ENCODE peak calls at places on chromosomes 11 and 22, in seven cellular contexts. H is adrenal gland, J is heart left ventricle, Z is ovary, M is tibial artery, A is mesenchymal stem cell, W is aorta. Q is an unnamed sample. For H3K4me1, the result is how much of the 10 kb centered on the place peaks cover.

GRCh38 chr11:114317738-114318137 is 21.5 kb downstream of the NNMT start:
- DNase-seq in H (no peak), J (peak), Z (peak), M (peak), A (peak), W (peak), Q (no peak)

GRCh38 chr11:127274328-127274676 is 273.7 kb upstream of the KIRREL3 start:
- DNase-seq in H (no peak), J (no peak), Z (no peak), M (no peak), A (no peak), W (no peak), Q (no peak)

GRCh38 chr11:1876361-1877063 is 15.2 kb downstream of the PRR33 start:
- DNase-seq in H (peak), J (peak), Z (peak), M (peak), A (peak), W (peak), Q (peak)

GRCh38 chr11:117905524-117905923 is 23.7 kb downstream of the TMPRSS13 start:
- DNase-seq in H (no peak), J (no peak), Z (no peak), M (no peak), A (no peak), W (no peak), Q (no peak)

GRCh38 chr11:69718147-69718546 is 14.3 kb upstream of the FGF19 start:
- DNase-seq in H (no peak), J (peak), Z (no peak), M (no peak), A (peak), W (no peak), Q (peak)

GRCh38 chr22:49664371-49664881 is 163.2 kb downstream of the BRD1 start:
- DNase-seq in H (no peak), J (no peak), Z (no peak), M (no peak), A (no peak), W (peak), Q (no peak)

GRCh38 chr11:11992813-11993212 is 15.6 kb downstream of the DKK3 start:
- DNase-seq in H (no peak), J (no peak), Z (no peak), M (no peak), A (no peak), W (no peak), Q (no peak)

GRCh38 chr11:70029115-70029830 is 48.8 kb upstream of the ANO1 start:
- DNase-seq in H (no peak), J (no peak), Z (no peak), M (no peak), A (no peak), W (no peak), Q (no peak)

GRCh38 chr11:118889796-118890195 is 6.1 kb downstream of the CXCR5 start:
- DNase-seq in H (peak), J (peak), Z (peak), M (peak), A (no peak), W (peak), Q (no peak)

GRCh38 chr11:107840120-107840479 is 18.5 kb downstream of the SLC35F2 start:
- DNase-seq in H (no peak), J (no peak), Z (no peak), M (peak), A (no peak), W (no peak), Q (no peak)

GRCh38 chr22:39296981-39297489 is 22.4 kb downstream of the RPL3 start:
- DNase-seq in H (no peak), J (peak), Z (peak), M (no peak), A (no peak), W (no peak), Q (no peak)

GRCh38 chr11:128157423-128158298 is 429.7 kb downstream of the ETS1 start:
- DNase-seq in H (no peak), J (no peak), Z (no peak), M (peak), A (peak), W (no peak), Q (peak)

GRCh38 chr11:131987703-131988102 is 617.3 kb downstream of the NTM start:
- DNase-seq in H (no peak), J (no peak), Z (no peak), M (no peak), A (no peak), W (no peak), Q (no peak)

GRCh38 chr11:134014502-134014901 is 54.4 kb upstream of the JAM3 start:
- DNase-seq in H (no peak), J (peak), Z (no peak), M (no peak), A (peak), W (no peak), Q (peak)

GRCh38 chr11:94641167-94641761 is 74.1 kb downstream of the PIWIL4 start:
- DNase-seq in H (no peak), J (peak), Z (no peak), M (no peak), A (no peak), W (no peak), Q (no peak)

GRCh38 chr11:363948-364761 is 5.1 kb upstream of the B4GALNT4 start:
- DNase-seq in H (no peak), J (no peak), Z (no peak), M (peak), A (no peak), W (peak), Q (no peak)

GRCh38 chr11:44605965-44606364 is 40.5 kb downstream of the CD82 start:
- DNase-seq in H (no peak), J (no peak), Z (no peak), M (no peak), A (no peak), W (no peak), Q (no peak)

GRCh38 chr11:94504689-94505293 is 7.5 kb upstream of the C11orf97 start:
- DNase-seq in H (no peak), J (no peak), Z (no peak), M (no peak), A (peak), W (no peak), Q (peak)

GRCh38 chr11:130653838-130654601 is 205.6 kb downstream of the ADAMTS15 start:
- DNase-seq in H (peak), J (peak), Z (no peak), M (peak), A (no peak), W (peak), Q (no peak)

GRCh38 chr11:104333977-104334376 is 170.0 kb upstream of the PDGFD start:
- DNase-seq in H (peak), J (no peak), Z (no peak), M (no peak), A (no peak), W (no peak), Q (peak)

GRCh38 chr11:104372111-104372510 is 208.2 kb upstream of the PDGFD start:
- DNase-seq in H (no peak), J (no peak), Z (no peak), M (no peak), A (no peak), W (no peak), Q (no peak)

GRCh38 chr22:39317756-39318506 is 1.5 kb downstream of the RPL3 start:
- DNase-seq in H (peak), J (no peak), Z (no peak), M (no peak), A (peak), W (peak), Q (no peak)

GRCh38 chr11:61917043-61917356 is 366 bp downstream of the RAB3IL1 start:
- DNase-seq in H (peak), J (peak), Z (no peak), M (no peak), A (no peak), W (no peak), Q (no peak)

GRCh38 chr11:128208329-128209220 is 378.8 kb downstream of the ETS1 start:
- DNase-seq in H (peak), J (peak), Z (peak), M (peak), A (peak), W (no peak), Q (no peak)

GRCh38 chr11:35404397-35404775 is 15.0 kb downstream of the SLC1A2 start:
- DNase-seq in H (peak), J (no peak), Z (no peak), M (no peak), A (peak), W (peak), Q (peak)

GRCh38 chr22:40648386-40648785 is 11.9 kb upstream of the MRTFA start:
- DNase-seq in H (no peak), J (no peak), Z (no peak), M (no peak), A (no peak), W (no peak), Q (no peak)

GRCh38 chr22:19876941-19877625 is 22.4 kb upstream of the GNB1L start:
- DNase-seq in H (peak), J (no peak), Z (no peak), M (peak), A (no peak), W (peak), Q (no peak)

GRCh38 chr11:130827697-130828377 is 88.4 kb downstream of the SNX19 start:
- DNase-seq in H (peak), J (peak), Z (peak), M (peak), A (peak), W (peak), Q (peak)

GRCh38 chr11:44535201-44535980 is 30.1 kb upstream of the CD82 start:
- DNase-seq in H (no peak), J (no peak), Z (no peak), M (no peak), A (no peak), W (no peak), Q (peak)

GRCh38 chr11:1837171-1838076 is 1.4 kb upstream of the TNNI2 start:
- DNase-seq in H (peak), J (peak), Z (peak), M (no peak), A (peak), W (peak), Q (peak)

GRCh38 chr11:72305077-72305476 is 61.1 kb upstream of the PHOX2A start:
- DNase-seq in H (no peak), J (no peak), Z (no peak), M (no peak), A (no peak), W (no peak), Q (no peak)

GRCh38 chr11:3121416-3121815 is 43.7 kb downstream of the OSBPL5 start:
- DNase-seq in H (peak), J (no peak), Z (no peak), M (peak), A (no peak), W (peak), Q (no peak)

GRCh38 chr11:27331984-27332383 is 31.0 kb downstream of the CCDC34 start:
- DNase-seq in H (no peak), J (no peak), Z (no peak), M (no peak), A (peak), W (no peak), Q (peak)

GRCh38 chr22:24432059-24432853 is 4.9 kb downstream of the ADORA2A start:
- DNase-seq in H (peak), J (peak), Z (peak), M (no peak), A (no peak), W (peak), Q (peak)

DNA sequence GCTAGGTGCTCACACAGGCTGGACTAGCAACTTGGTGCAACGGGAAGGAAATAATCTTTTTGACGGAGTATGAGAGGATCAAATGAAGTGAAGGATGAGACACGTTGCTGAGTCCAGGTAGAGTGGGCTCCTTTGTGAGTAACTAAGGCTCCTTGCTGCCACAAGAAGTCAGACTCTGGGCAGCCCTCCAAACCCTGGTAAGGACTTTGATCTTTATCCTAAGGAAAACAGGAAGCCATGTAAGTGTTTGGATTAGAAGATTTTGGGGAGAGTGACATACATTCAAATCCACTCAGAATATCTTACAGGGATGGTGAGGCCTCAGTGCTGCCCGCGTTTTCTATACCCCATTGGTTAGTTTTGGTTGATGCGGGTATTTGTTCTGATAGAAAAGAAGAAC is 155.9 kb upstream of the RAG2 start:
- DNase-seq in H (no peak), J (no peak), Z (no peak), M (no peak), A (no peak), W (no peak), Q (no peak)
- H3K27ac ChIP-seq in H (no peak), J (no peak), Z (no peak), M (no peak), A (no peak), W (no peak), Q (no peak)

GRCh38 chr11:32390712-32391111 is 44.6 kb downstream of the WT1 start:
- DNase-seq in H (no peak), J (no peak), Z (no peak), M (no peak), A (no peak), W (no peak), Q (no peak)
- H3K4me1 ChIP-seq in H (under half), J (under half), Z (under half), M (under half), A (under half), W (under half), Q (under half)

GRCh38 chr11:18721576-18722292 is 4.3 kb downstream of the IGSF22 start:
- DNase-seq in H (peak), J (no peak), Z (peak), M (peak), A (peak), W (no peak), Q (peak)
- H3K4me3 ChIP-seq in H (peak), J (peak), Z (peak), M (peak), A (peak), W (peak), Q (no peak)

GRCh38 chr11:65437436-65438227 is 15.0 kb downstream of the NEAT1 start:
- DNase-seq in H (peak), J (peak), Z (no peak), M (no peak), A (peak), W (no peak), Q (no peak)

GRCh38 chr11:65436412-65437032 is 13.9 kb downstream of the NEAT1 start:
- DNase-seq in H (peak), J (no peak), Z (no peak), M (no peak), A (peak), W (peak), Q (no peak)

GRCh38 chr11:65440831-65441499 is 18.4 kb downstream of the NEAT1 start:
- DNase-seq in H (peak), J (no peak), Z (no peak), M (no peak), A (peak), W (no peak), Q (no peak)

GRCh38 chr11:65438257-65439151 is 15.9 kb downstream of the NEAT1 start:
- DNase-seq in H (no peak), J (no peak), Z (no peak), M (no peak), A (peak), W (no peak), Q (no peak)

DNA sequence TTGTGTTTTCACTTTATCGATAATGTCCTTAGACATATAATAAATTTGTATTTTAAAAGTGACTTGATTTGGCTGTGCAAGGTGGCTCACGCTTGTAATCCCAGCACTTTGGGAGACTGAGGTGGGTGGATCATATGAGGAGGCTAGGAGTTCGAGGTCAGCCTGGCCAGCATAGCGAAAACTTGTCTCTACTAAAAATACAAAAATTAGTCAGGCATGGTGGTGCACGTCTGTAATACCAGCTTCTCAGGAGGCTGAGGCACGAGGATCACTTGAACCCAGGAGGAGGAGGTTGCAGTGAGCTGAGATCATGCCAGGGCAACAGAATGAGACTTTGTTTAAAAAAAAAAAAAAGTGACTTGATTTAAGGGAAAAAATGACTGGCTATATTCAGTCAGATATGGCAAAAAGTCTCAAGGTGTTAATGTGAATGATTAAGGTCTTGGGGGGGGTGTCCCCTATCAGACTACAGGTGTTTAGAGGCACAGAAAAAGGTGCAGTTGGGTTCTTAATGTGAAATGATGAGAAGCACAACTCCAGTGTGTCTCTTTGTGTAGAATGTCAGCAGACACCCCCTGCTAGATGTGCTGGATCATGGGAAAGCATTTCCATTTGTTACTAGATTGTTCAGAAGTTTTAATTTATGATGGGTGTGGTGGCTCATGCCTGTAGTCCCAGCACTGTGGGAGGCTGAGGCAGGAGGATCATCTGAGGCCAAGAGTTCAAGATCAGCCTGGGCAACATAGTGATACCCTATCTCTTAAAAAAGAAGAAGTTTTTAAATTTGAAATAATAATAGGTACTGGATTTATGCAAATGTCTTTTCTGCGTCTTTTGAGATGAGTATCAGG is 17.0 kb downstream of the NEAT1 start:
- DNase-seq in H (peak), J (no peak), Z (no peak), M (no peak), A (peak), W (no peak), Q (no peak)
- H3K27ac ChIP-seq in H (peak), J (peak), Z (no peak), M (peak), A (peak), W (no peak), Q (no peak)

GRCh38 chr22:29625090-29625825 is 21.8 kb downstream of the NF2 start:
- DNase-seq in H (peak), J (peak), Z (peak), M (peak), A (peak), W (no peak), Q (peak)

GRCh38 chr22:29629382-29630179 is 26.1 kb downstream of the NF2 start:
- DNase-seq in H (no peak), J (no peak), Z (no peak), M (no peak), A (no peak), W (no peak), Q (no peak)

GRCh38 chr22:29628982-29629381 is 25.5 kb downstream of the NF2 start:
- DNase-seq in H (no peak), J (no peak), Z (no peak), M (no peak), A (no peak), W (no peak), Q (no peak)

GRCh38 chr22:29626497-29627195 is 23.2 kb downstream of the NF2 start:
- DNase-seq in H (no peak), J (no peak), Z (no peak), M (no peak), A (peak), W (no peak), Q (no peak)

DNA sequence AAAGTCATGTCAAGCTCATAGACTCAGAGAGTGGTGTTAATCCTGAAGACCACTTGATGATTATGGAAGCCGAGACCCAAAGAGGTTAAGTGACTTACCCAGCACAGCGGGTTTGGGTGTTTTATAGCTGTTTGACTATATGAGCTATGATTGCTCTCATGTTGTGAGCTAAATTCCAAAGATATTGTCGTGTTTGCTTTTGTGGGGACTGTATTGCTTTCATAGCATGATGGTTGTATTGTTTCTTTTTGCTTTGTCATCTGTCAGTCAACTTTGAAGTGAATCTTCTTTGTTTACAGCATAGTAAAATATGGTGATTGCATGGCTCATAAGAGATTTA is 23.7 kb downstream of the NF2 start:
- DNase-seq in H (no peak), J (no peak), Z (no peak), M (no peak), A (no peak), W (no peak), Q (no peak)
- H3K4me1 ChIP-seq in H (under half), J (under half), Z (under half), M (under half), A (under half), W (under half), Q (under half)